ENCODE peak calls at places on chromosome 5, in four cellular contexts. One of them, this sample, is unnamed.

GRCh38 chr5:56305551-56305950 is 72.4 kb upstream of the ANKRD55 start:
- DNase-seq in K562: no peak
- DNase-seq in H1: no peak
- DNase-seq in SK-N-SH: peak
- DNase-seq in this sample: no peak

GRCh38 chr5:174301848-174302625 is 256.5 kb downstream of the NSG2 start:
- DNase-seq in K562: no peak
- DNase-seq in H1: no peak
- DNase-seq in SK-N-SH: no peak
- DNase-seq in this sample: no peak

GRCh38 chr5:43780586-43780985 is 177.6 kb downstream of the NNT start:
- DNase-seq in K562: no peak
- DNase-seq in H1: no peak
- DNase-seq in SK-N-SH: no peak
- DNase-seq in this sample: no peak

GRCh38 chr5:8685704-8686103 is 816.8 kb downstream of the MTRR start:
- DNase-seq in K562: no peak
- DNase-seq in H1: no peak
- DNase-seq in SK-N-SH: peak
- DNase-seq in this sample: no peak

GRCh38 chr5:136123236-136123768 is 9.3 kb upstream of the SMAD5 start:
- DNase-seq in K562: no peak
- DNase-seq in H1: no peak
- DNase-seq in SK-N-SH: no peak
- DNase-seq in this sample: no peak

GRCh38 chr5:15752886-15753285 is 252.9 kb downstream of the FBXL7 start:
- DNase-seq in K562: no peak
- DNase-seq in H1: no peak
- DNase-seq in SK-N-SH: no peak
- DNase-seq in this sample: no peak

GRCh38 chr5:142065273-142065672 is 43.3 kb upstream of the NDFIP1 start:
- DNase-seq in K562: no peak
- DNase-seq in H1: no peak
- DNase-seq in SK-N-SH: peak
- DNase-seq in this sample: no peak

GRCh38 chr5:17185776-17186175 is 31.7 kb upstream of the BASP1 start:
- DNase-seq in K562: no peak
- DNase-seq in H1: no peak
- DNase-seq in SK-N-SH: no peak
- DNase-seq in this sample: no peak

GRCh38 chr5:179534431-179534830 is 15.9 kb upstream of the RUFY1 start:
- DNase-seq in K562: no peak
- DNase-seq in H1: no peak
- DNase-seq in SK-N-SH: no peak
- DNase-seq in this sample: no peak

GRCh38 chr5:18764161-18764560 is 1129.9 kb downstream of the TAF11L14 start:
- DNase-seq in K562: no peak
- DNase-seq in H1: no peak
- DNase-seq in SK-N-SH: no peak
- DNase-seq in this sample: no peak

GRCh38 chr5:17395106-17395505 is 102.9 kb upstream of the TAF11L2 start:
- DNase-seq in K562: no peak
- DNase-seq in H1: no peak
- DNase-seq in SK-N-SH: no peak
- DNase-seq in this sample: no peak

GRCh38 chr5:173583384-173583783 is 33.1 kb downstream of the BOD1 start:
- DNase-seq in K562: no peak
- DNase-seq in H1: no peak
- DNase-seq in SK-N-SH: no peak
- DNase-seq in this sample: no peak

GRCh38 chr5:78671609-78672008 is 23.0 kb upstream of the LHFPL2 start:
- DNase-seq in K562: no peak
- DNase-seq in H1: no peak
- DNase-seq in SK-N-SH: peak
- DNase-seq in this sample: no peak

GRCh38 chr5:73174100-73174815 is 1.3 kb downstream of the TMEM174 start:
- DNase-seq in K562: no peak
- DNase-seq in H1: no peak
- DNase-seq in SK-N-SH: no peak
- DNase-seq in this sample: no peak

GRCh38 chr5:168885324-168886120 is 306.4 kb upstream of the PANK3 start:
- DNase-seq in K562: no peak
- DNase-seq in H1: no peak
- DNase-seq in SK-N-SH: peak
- DNase-seq in this sample: no peak

GRCh38 chr5:156824800-156825199 is 25.3 kb upstream of the PPP1R2B start:
- DNase-seq in K562: no peak
- DNase-seq in H1: no peak
- DNase-seq in SK-N-SH: peak
- DNase-seq in this sample: no peak

GRCh38 chr5:23208959-23209431 is 298.4 kb upstream of the PRDM9 start:
- DNase-seq in K562: peak
- DNase-seq in H1: peak
- DNase-seq in SK-N-SH: peak
- DNase-seq in this sample: peak

DNA sequence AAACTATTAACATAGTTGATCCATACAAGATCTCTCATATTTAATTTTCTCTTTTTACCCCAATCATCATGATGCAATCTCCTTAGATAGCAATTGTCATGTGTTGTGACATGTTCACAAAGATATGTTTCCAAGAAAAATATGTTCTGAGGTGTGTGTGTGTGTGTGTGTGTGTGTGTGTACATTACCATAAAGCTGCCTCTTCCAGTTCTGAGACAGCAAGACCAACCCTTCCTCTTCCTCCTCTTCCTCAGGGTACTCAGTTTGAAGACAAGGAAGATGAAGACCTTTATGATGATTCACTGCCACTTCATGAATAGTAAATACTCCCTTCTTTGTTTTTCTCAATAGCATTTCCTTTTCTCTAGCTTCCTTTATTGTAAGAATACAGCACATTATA is 303.3 kb upstream of the PRDM9 start:
- DNase-seq in K562: no peak
- DNase-seq in H1: no peak
- DNase-seq in SK-N-SH: no peak
- DNase-seq in this sample: no peak
- TF ChIP-seq NRF1 in K562: no peak
- TF ChIP-seq NRF1 in H1: no peak
- TF ChIP-seq NRF1 in SK-N-SH: no peak
- TF ChIP-seq NRF1 in this sample: no peak

DNA sequence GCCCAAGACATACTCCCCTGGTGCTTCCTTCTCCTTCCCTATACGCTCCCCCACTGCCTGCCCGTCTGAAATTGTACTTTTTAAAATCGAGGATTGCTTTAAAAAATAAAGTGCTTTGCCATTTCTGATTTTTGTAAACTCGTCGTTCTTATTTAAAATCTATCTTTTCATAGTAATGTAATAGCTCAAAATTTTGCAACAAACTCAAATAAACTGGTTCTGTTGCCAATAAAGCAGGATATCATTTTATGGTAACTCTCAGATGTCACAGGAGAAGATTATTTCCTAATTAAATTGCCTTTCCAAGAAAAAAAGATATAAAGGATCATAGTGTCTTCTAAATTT is 1.3 kb upstream of the NREP start:
- DNase-seq in K562: no peak
- DNase-seq in H1: no peak
- DNase-seq in SK-N-SH: no peak
- DNase-seq in this sample: no peak
- TF ChIP-seq NRF1 in K562: no peak
- TF ChIP-seq NRF1 in H1: no peak
- TF ChIP-seq NRF1 in SK-N-SH: no peak
- TF ChIP-seq NRF1 in this sample: no peak

DNA sequence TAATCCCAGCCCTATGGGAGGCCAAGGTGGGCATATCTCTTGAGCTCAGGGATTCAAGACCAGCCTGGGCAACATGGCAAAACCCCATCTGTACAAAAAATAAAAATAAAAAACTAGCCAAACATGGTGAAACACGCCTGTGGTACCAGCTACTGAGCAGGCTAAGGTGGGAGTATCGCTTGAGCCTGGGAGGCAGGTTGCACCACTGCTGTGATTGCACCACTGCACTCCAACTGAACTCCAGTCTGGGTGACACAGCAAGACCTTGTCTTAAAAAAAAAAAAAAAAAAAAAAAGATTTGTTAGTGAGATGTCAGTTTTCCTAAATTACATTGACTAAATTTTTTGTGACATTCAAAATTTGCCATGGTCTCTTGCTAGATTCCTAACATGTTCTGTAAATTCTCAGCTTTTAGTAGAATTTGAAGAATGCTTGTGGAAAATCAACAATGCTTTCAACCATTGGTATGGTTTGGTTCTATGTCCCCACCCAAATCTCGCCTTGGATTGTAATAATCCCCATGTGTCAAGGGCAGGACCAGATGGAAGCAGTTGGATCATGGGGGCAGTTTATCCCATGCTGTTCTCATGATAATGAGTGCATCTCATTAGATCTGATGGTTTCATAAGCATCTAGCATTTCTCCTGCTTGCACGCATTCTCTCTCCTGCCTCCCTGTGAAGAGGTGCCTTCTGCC is 236.1 kb downstream of the ARRDC3 start:
- DNase-seq in K562: no peak
- DNase-seq in H1: no peak
- DNase-seq in SK-N-SH: no peak
- DNase-seq in this sample: no peak
- TF ChIP-seq NRF1 in K562: no peak
- TF ChIP-seq NRF1 in H1: no peak
- TF ChIP-seq NRF1 in SK-N-SH: no peak
- TF ChIP-seq NRF1 in this sample: no peak

GRCh38 chr5:65394078-65394477 is 87.6 kb downstream of the ADAMTS6 start:
- DNase-seq in K562: no peak
- DNase-seq in H1: no peak
- DNase-seq in SK-N-SH: no peak
- DNase-seq in this sample: no peak
- TF ChIP-seq NRF1 in K562: no peak
- TF ChIP-seq NRF1 in H1: no peak
- TF ChIP-seq NRF1 in SK-N-SH: no peak
- TF ChIP-seq NRF1 in this sample: no peak

GRCh38 chr5:153896701-153897100 is 142.0 kb downstream of the FAM114A2 start:
- DNase-seq in K562: no peak
- DNase-seq in H1: no peak
- DNase-seq in SK-N-SH: no peak
- DNase-seq in this sample: peak
- TF ChIP-seq NRF1 in K562: no peak
- TF ChIP-seq NRF1 in H1: no peak
- TF ChIP-seq NRF1 in SK-N-SH: no peak
- TF ChIP-seq NRF1 in this sample: no peak

GRCh38 chr5:1032011-1032410 is 23.4 kb downstream of the NKD2 start:
- DNase-seq in K562: no peak
- DNase-seq in H1: no peak
- DNase-seq in SK-N-SH: peak
- DNase-seq in this sample: no peak

GRCh38 chr5:1031306-1031959 is 22.8 kb downstream of the NKD2 start:
- DNase-seq in K562: no peak
- DNase-seq in H1: no peak
- DNase-seq in SK-N-SH: peak
- DNase-seq in this sample: no peak

GRCh38 chr5:1029945-1030625 is 21.5 kb downstream of the NKD2 start:
- DNase-seq in K562: no peak
- DNase-seq in H1: no peak
- DNase-seq in SK-N-SH: peak
- DNase-seq in this sample: no peak

GRCh38 chr5:1029270-1029944 is 20.8 kb downstream of the NKD2 start:
- DNase-seq in K562: no peak
- DNase-seq in H1: no peak
- DNase-seq in SK-N-SH: no peak
- DNase-seq in this sample: no peak

DNA sequence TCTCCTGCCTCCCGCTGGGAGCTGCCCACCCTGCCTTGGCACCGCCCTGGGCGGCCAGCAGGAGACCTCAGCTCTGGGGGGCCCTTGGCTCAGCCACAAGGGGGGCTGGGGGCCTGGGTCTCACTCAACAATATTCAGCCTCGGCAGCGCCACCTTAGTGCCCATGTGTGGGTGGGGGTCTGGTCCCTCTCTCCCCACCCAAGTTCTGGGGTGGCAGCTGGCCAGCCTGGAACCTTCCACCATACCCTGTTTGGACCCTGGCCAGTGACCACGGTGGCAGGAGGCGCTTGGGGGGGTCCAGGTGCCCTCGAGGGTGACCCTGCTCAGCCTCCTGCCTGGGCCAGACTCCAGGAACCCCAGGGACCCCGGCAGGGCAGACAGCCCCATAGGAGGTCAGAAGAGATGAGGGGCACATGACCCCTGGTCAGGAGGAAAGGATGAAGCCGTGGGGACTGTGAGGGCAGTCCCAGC is 22.2 kb downstream of the NKD2 start:
- DNase-seq in K562: no peak
- DNase-seq in H1: no peak
- DNase-seq in SK-N-SH: peak
- DNase-seq in this sample: no peak
- TF ChIP-seq NRF1 in K562: no peak
- TF ChIP-seq NRF1 in H1: no peak
- TF ChIP-seq NRF1 in SK-N-SH: no peak
- TF ChIP-seq NRF1 in this sample: no peak